ENCODE peak calls at places on chromosomes 7 and 10, in ten cellular contexts. D is colonic mucosa; J is NT2/D1; V is left ventricle myocardium inferior; X is HepG2; R is CD4-positive, CD25-positive, alpha-beta regulatory T cell; C is GM23248; W is GM23338; U is A673; Z is A549. H is an unnamed sample. For H3K4me1, the result is how much of the 10 kb centered on the place peaks cover.

GRCh38 chr10:107553470-107553869 is 389.0 kb upstream of the SORCS1 start:
- DNase-seq in X (no peak), J (no peak), R (no peak), V (no peak), C (peak), D (no peak), W (no peak), Z (no peak), U (no peak), H (no peak)

GRCh38 chr7:4751398-4751947 is 23.9 kb upstream of the AP5Z1 start:
- DNase-seq in R (no peak), U (no peak), W (no peak), Z (no peak), C (no peak), X (no peak), V (no peak), D (no peak), J (no peak), H (no peak)

GRCh38 chr7:66558660-66559465 is 69.8 kb upstream of the KCTD7 start:
- DNase-seq in X (no peak), D (no peak), U (no peak), R (no peak), Z (no peak), C (peak), W (peak), J (no peak), V (no peak), H (no peak)

GRCh38 chr7:30074422-30075030 is 46.3 kb downstream of the PLEKHA8 start:
- DNase-seq in W (peak), V (no peak), U (peak), D (no peak), R (peak), C (peak), Z (no peak), X (peak), J (peak), H (no peak)

GRCh38 chr10:79248341-79248931 is 98.8 kb upstream of the PPIF start:
- DNase-seq in J (no peak), W (no peak), V (peak), D (peak), R (no peak), C (no peak), U (no peak), Z (no peak), X (no peak), H (peak)

GRCh38 chr10:95539560-95540284 is 21.4 kb downstream of the SORBS1 start:
- DNase-seq in R (no peak), Z (no peak), V (no peak), X (peak), U (no peak), D (no peak), W (no peak), C (no peak), J (no peak), H (no peak)

GRCh38 chr10:9075420-9075819 is 1020.9 kb downstream of the GATA3 start:
- DNase-seq in D (no peak), U (no peak), R (no peak), Z (no peak), X (no peak), V (no peak), W (no peak), C (no peak), J (no peak), H (no peak)

GRCh38 chr7:151135525-151135845 is 32.0 kb downstream of the GBX1 start:
- DNase-seq in D (no peak), V (peak), X (no peak), Z (no peak), C (no peak), R (no peak), J (no peak), W (no peak), U (no peak), H (no peak)

GRCh38 chr10:5628798-5629788 is 37.3 kb downstream of the ASB13 start:
- DNase-seq in V (no peak), W (no peak), C (peak), R (no peak), X (no peak), U (no peak), Z (no peak), J (no peak), D (no peak), H (no peak)

GRCh38 chr7:91892821-91893340 is 12.4 kb upstream of the MTERF1 start:
- DNase-seq in U (no peak), C (peak), Z (no peak), R (no peak), W (no peak), V (no peak), D (no peak), J (peak), X (no peak), H (no peak)

DNA sequence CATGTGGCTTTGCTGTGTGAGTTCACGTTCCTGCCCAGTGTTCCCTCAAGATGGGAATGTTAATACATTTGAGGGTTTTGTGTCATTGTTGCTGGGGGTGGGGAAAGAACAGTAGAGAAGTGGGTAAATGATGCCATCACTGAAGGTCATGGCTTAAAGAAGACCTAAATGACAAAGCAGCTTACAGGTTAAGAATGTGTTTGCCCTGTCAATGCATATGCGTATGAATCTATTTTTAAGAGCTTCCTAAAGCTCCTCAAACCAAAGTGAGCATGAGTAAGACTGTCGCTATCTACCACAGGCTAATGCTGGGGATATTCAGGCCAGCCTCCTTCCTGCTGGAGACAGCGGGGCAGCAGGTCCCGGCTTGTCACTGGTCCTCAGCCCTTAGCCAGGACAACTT is 162.9 kb downstream of the CREB5 start:
- DNase-seq in R (no peak), W (no peak), U (no peak), Z (no peak), J (peak), D (no peak), C (peak), X (no peak), V (no peak), H (no peak)
- H3K4me1 ChIP-seq in R (under half), W (under half), U (under half), Z (under half), J (under half), D (under half), C (under half), X (under half), V (under half), H (under half)

GRCh38 chr10:132395704-132396494 is 1.1 kb upstream of the PWWP2B start:
- DNase-seq in Z (no peak), R (no peak), C (peak), V (peak), J (peak), X (peak), W (peak), D (peak), U (no peak), H (peak)

GRCh38 chr10:132398566-132398991 is 1.6 kb downstream of the PWWP2B start:
- DNase-seq in W (no peak), J (no peak), V (peak), U (no peak), R (no peak), C (no peak), D (no peak), X (no peak), Z (no peak), H (no peak)

GRCh38 chr10:132396495-132397035 is 435 bp upstream of the PWWP2B start:
- DNase-seq in V (peak), C (peak), D (no peak), W (peak), J (no peak), U (peak), X (peak), R (peak), Z (no peak), H (peak)

GRCh38 chr10:132397671-132398565 is 918 bp downstream of the PWWP2B start:
- DNase-seq in C (peak), V (peak), D (peak), Z (no peak), W (peak), X (no peak), R (peak), J (no peak), U (peak), H (no peak)

DNA sequence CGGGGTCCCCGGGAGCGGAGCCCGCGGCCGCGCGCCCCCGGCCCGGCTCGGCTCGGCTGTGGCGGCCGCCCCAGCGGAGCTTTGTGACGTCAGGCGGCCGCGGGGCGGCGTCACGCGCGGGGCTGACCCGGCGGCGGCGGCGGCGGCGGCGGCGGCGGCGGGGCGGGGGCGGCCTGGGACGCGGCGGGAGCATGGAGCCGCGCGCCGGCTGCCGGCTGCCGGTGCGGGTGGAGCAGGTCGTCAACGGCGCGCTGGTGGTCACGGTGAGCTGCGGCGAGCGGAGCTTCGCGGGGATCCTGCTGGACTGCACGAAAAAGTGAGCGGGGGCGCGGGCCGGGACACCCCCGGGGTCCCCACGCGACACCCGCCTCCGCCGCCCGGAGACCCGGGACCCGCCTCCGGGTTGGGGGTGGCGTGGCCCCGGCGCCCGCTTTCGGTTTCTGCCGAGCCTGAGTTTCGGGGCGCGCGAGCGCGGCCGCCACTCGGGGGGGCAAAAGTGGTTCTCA is at the start of gene PWWP2B:
- DNase-seq in Z (no peak), D (no peak), U (peak), R (peak), W (no peak), C (peak), X (no peak), V (peak), J (no peak), H (no peak)
- H3K4me1 ChIP-seq in Z (under half), D (under half), U (under half), R (under half), W (under half), C (under half), X (under half), V (half or more), J (under half), H (under half)

GRCh38 chr7:69617364-69617763 is 19.1 kb downstream of the AUTS2 start:
- DNase-seq in C (no peak), J (no peak), Z (no peak), U (no peak), W (peak), R (no peak), V (no peak), D (no peak), X (no peak), H (no peak)
- H3K4me1 ChIP-seq in C (under half), J (under half), Z (under half), U (under half), W (under half), R (under half), V (under half), D (under half), X (under half), H (under half)

GRCh38 chr7:24980695-24981543 is 941 bp upstream of the OSBPL3 start:
- DNase-seq in X (no peak), R (no peak), U (peak), C (peak), Z (peak), D (peak), J (no peak), V (no peak), W (peak), H (no peak)
- H3K4me1 ChIP-seq in X (half or more), R (under half), U (under half), C (under half), Z (under half), D (under half), J (under half), V (under half), W (under half), H (under half)

DNA sequence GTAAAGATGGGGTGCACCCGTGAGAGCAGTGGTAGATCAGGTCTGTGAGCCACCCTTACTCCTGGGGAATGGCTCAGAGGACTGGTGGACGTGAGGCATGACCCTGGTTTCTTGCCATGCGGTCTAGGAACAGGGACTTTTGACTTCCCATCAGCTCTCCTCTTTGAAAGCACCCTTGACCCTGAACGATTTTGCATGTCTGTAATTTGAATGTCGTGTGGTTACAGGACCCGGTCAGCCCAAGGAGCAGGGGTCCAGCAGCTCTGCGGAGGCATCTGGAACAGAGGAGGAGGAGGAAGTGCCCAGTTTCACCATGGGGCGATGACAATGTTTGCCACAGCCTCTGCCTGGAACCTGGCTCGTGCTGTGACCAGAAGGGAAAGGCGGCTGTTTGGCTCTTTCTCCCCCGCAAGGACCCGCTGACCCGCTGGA is 8.6 kb upstream of the ORAI2 start:
- DNase-seq in C (no peak), U (no peak), Z (no peak), R (no peak), J (no peak), W (no peak), D (no peak), V (no peak), X (no peak), H (no peak)
- H3K4me1 ChIP-seq in C (under half), U (under half), Z (under half), R (under half), J (under half), W (under half), D (under half), V (under half), X (under half), H (under half)

GRCh38 chr10:71970331-71970730 is 6.1 kb downstream of the CHST3 start:
- DNase-seq in Z (peak), X (no peak), D (peak), V (no peak), J (peak), W (peak), U (no peak), C (peak), R (no peak), H (no peak)

GRCh38 chr10:71970869-71971268 is 6.7 kb downstream of the CHST3 start:
- DNase-seq in V (no peak), Z (no peak), X (no peak), W (no peak), R (no peak), D (no peak), C (peak), U (no peak), J (no peak), H (no peak)

GRCh38 chr10:71971311-71971731 is 7.1 kb downstream of the CHST3 start:
- DNase-seq in R (no peak), D (no peak), C (no peak), U (no peak), J (no peak), W (no peak), X (no peak), Z (no peak), V (no peak), H (no peak)

GRCh38 chr10:71968553-71969474 is 4.6 kb downstream of the CHST3 start:
- DNase-seq in X (no peak), Z (peak), U (no peak), J (no peak), C (peak), W (no peak), D (no peak), R (no peak), V (no peak), H (no peak)

GRCh38 chr10:71969929-71970328 is 5.7 kb downstream of the CHST3 start:
- DNase-seq in J (no peak), R (no peak), X (no peak), W (no peak), Z (no peak), U (no peak), C (no peak), V (no peak), D (no peak), H (no peak)
- H3K4me1 ChIP-seq in J (under half), R (under half), X (half or more), W (under half), Z (half or more), U (under half), C (half or more), V (half or more), D (under half), H (under half)

GRCh38 chr10:132545659-132546367 is 8.2 kb downstream of the INPP5A start:
- DNase-seq in X (no peak), U (no peak), D (no peak), V (peak), C (no peak), R (no peak), J (no peak), Z (no peak), W (no peak), H (no peak)

GRCh38 chr10:132547421-132547861 is 9.9 kb downstream of the INPP5A start:
- DNase-seq in V (peak), C (no peak), J (no peak), W (no peak), R (no peak), X (no peak), Z (no peak), D (no peak), U (no peak), H (no peak)

GRCh38 chr10:132544744-132545658 is 7.4 kb downstream of the INPP5A start:
- DNase-seq in U (no peak), W (no peak), C (peak), Z (no peak), X (no peak), D (no peak), R (peak), J (no peak), V (peak), H (no peak)

GRCh38 chr10:132548106-132548823 is 10.7 kb downstream of the INPP5A start:
- DNase-seq in R (no peak), D (no peak), V (no peak), W (no peak), X (no peak), J (no peak), U (no peak), Z (no peak), C (no peak), H (no peak)

DNA sequence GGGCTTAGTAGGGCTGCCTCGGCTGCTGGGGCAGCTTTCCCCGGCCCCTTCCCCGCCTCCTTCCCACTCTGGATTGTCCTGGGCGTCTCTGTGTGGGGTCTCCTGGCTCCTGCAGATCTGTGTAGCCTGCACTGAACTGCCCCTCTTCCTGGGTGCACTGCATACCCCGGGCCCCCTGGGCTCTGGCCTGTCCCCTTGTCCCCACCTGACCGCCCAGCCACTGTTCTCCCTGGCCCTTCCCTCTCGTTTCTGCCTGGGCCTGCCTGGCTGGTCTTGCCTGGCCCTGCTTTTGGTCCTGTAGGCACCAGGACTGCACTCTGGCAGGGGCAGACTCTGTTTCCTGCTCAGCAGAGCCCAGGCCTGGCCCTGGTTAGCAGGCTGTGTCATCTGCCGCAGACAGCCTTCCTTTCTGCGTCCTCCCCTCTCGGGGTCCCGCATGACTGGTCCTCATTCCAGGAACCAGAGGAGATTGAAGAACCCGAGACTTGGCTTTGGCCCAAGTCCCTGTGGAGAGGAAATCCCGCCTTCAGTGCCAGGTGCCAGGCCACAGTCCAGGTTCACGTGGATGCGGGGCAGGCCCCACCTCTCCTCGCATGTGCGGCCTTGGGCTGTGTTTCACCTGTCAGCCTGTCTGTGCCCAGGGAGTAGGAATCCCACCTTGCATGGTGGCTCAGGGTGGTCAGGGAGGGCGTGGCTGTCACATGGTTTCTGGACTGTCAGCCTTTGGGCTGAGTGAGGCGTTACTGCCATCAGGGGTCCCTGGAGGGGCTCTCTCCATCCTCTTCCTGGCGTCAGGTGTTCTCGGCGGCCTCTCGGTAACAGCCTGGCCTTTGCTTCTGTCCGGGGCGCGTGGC is 9.2 kb downstream of the INPP5A start:
- DNase-seq in C (no peak), J (no peak), R (no peak), W (no peak), V (peak), D (no peak), X (no peak), U (no peak), Z (no peak), H (no peak)
- H3K4me1 ChIP-seq in C (under half), J (under half), R (under half), W (under half), V (half or more), D (under half), X (under half), U (under half), Z (under half), H (under half)

GRCh38 chr7:7257899-7258692 is 75.8 kb downstream of the C1GALT1 start:
- DNase-seq in C (no peak), Z (no peak), W (no peak), D (no peak), J (no peak), U (no peak), R (no peak), X (no peak), V (no peak), H (no peak)
- H3K4me1 ChIP-seq in C (under half), Z (under half), W (under half), D (under half), J (under half), U (under half), R (under half), X (under half), V (under half), H (under half)

GRCh38 chr7:711967-712600 is 14.4 kb upstream of the DNAAF5 start:
- DNase-seq in X (no peak), U (no peak), W (peak), R (no peak), D (no peak), Z (no peak), V (no peak), C (peak), J (no peak), H (peak)

GRCh38 chr7:711093-711966 is 15.2 kb upstream of the DNAAF5 start:
- DNase-seq in Z (no peak), D (no peak), C (no peak), W (no peak), R (no peak), V (no peak), X (no peak), U (no peak), J (no peak), H (no peak)

GRCh38 chr7:707296-708000 is 19.1 kb upstream of the DNAAF5 start:
- DNase-seq in U (no peak), X (no peak), R (no peak), Z (no peak), C (no peak), J (no peak), V (no peak), D (no peak), W (no peak), H (no peak)

GRCh38 chr7:712601-713457 is 13.7 kb upstream of the DNAAF5 start:
- DNase-seq in J (no peak), D (no peak), C (no peak), X (no peak), R (no peak), V (no peak), Z (no peak), W (peak), U (no peak), H (no peak)

DNA sequence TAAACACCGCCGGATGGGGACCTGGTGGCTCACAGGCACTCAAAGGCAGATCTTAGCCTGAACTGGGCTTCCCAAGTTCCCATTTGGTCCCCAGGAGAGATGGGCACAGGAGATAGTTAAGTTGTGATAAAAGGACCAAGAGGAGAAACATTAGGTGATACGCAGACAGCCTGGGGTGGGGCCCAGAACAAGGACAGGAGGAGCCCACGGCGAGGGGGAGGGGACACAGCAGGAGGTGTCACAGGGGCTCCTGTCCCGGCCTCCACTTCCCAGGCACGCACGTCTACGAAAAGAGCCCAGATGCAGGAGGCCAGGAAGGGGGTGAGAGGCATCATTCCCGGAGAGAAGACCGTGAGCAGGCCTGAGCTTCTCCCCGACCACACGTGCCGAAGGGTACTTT is 16.3 kb upstream of the DNAAF5 start:
- DNase-seq in W (no peak), J (no peak), V (no peak), R (no peak), Z (no peak), X (no peak), C (no peak), D (no peak), U (no peak), H (no peak)
- H3K4me1 ChIP-seq in W (under half), J (under half), V (under half), R (under half), Z (under half), X (under half), C (under half), D (under half), U (under half), H (under half)